ENCODE peak calls at places on chromosomes 7 and 10, in five cellular contexts. One of them, this sample, is unnamed.

GRCh38 chr7:29322023-29322712 is 127.6 kb downstream of the CHN2 start:
- DNase-seq in NCI-H2081: peak; percentile 89
- DNase-seq in AG04450: no peak
- DNase-seq in transverse colon: no peak
- DNase-seq in iPS DF 6.9: no peak
- DNase-seq in this sample: no peak

GRCh38 chr10:101649530-101650085 is 45.4 kb downstream of the FBXW4 start:
- DNase-seq in NCI-H2081: no peak
- DNase-seq in AG04450: no peak
- DNase-seq in transverse colon: no peak
- DNase-seq in iPS DF 6.9: no peak
- DNase-seq in this sample: no peak

GRCh38 chr7:156607332-156608175 is 33.0 kb upstream of the RNF32 start:
- DNase-seq in NCI-H2081: no peak
- DNase-seq in AG04450: no peak
- DNase-seq in transverse colon: no peak
- DNase-seq in iPS DF 6.9: no peak
- DNase-seq in this sample: no peak

GRCh38 chr10:24908793-24909423 is 43.5 kb downstream of the PRTFDC1 start:
- DNase-seq in NCI-H2081: no peak
- DNase-seq in AG04450: no peak
- DNase-seq in transverse colon: no peak
- DNase-seq in iPS DF 6.9: no peak
- DNase-seq in this sample: no peak

GRCh38 chr10:35606423-35606822 is 1.3 kb downstream of the GJD4 start:
- DNase-seq in NCI-H2081: no peak
- DNase-seq in AG04450: no peak
- DNase-seq in transverse colon: no peak
- DNase-seq in iPS DF 6.9: no peak
- DNase-seq in this sample: no peak

GRCh38 chr7:87475359-87476178 is at the start of gene ABCB4:
- DNase-seq in NCI-H2081: no peak
- DNase-seq in AG04450: no peak
- DNase-seq in transverse colon: peak; percentile 10
- DNase-seq in iPS DF 6.9: no peak
- DNase-seq in this sample: no peak

GRCh38 chr7:129529643-129530042 is 27.3 kb downstream of the SMKR1 start:
- DNase-seq in NCI-H2081: no peak
- DNase-seq in AG04450: no peak
- DNase-seq in transverse colon: no peak
- DNase-seq in iPS DF 6.9: no peak
- DNase-seq in this sample: no peak

GRCh38 chr7:142813262-142813661 is 41.6 kb upstream of the EPHB6 start:
- DNase-seq in NCI-H2081: no peak
- DNase-seq in AG04450: no peak
- DNase-seq in transverse colon: no peak
- DNase-seq in iPS DF 6.9: peak; percentile 48
- DNase-seq in this sample: peak; percentile 64

GRCh38 chr7:18125536-18125935 is 97.9 kb upstream of the PRPS1L1 start:
- DNase-seq in NCI-H2081: no peak
- DNase-seq in AG04450: no peak
- DNase-seq in transverse colon: no peak
- DNase-seq in iPS DF 6.9: no peak
- DNase-seq in this sample: no peak

GRCh38 chr7:154915600-154915999 is 87.3 kb downstream of the PAXIP1 start:
- DNase-seq in NCI-H2081: no peak
- DNase-seq in AG04450: no peak
- DNase-seq in transverse colon: no peak
- DNase-seq in iPS DF 6.9: no peak
- DNase-seq in this sample: no peak

GRCh38 chr7:139231513-139232376 is 708 bp downstream of the UBN2 start:
- DNase-seq in NCI-H2081: peak; percentile 32
- DNase-seq in AG04450: no peak
- DNase-seq in transverse colon: peak; percentile 24
- DNase-seq in iPS DF 6.9: peak; percentile 1
- DNase-seq in this sample: no peak

GRCh38 chr10:75084834-75085384 is 26.5 kb upstream of the SAMD8 start:
- DNase-seq in NCI-H2081: no peak
- DNase-seq in AG04450: no peak
- DNase-seq in transverse colon: no peak
- DNase-seq in iPS DF 6.9: no peak
- DNase-seq in this sample: no peak

GRCh38 chr10:66982792-66983481 is 57.1 kb downstream of the LRRTM3 start:
- DNase-seq in NCI-H2081: no peak
- DNase-seq in AG04450: no peak
- DNase-seq in transverse colon: no peak
- DNase-seq in iPS DF 6.9: no peak
- DNase-seq in this sample: no peak

GRCh38 chr7:47574473-47575328 is 7.2 kb downstream of the TNS3 start:
- DNase-seq in NCI-H2081: no peak
- DNase-seq in AG04450: no peak
- DNase-seq in transverse colon: peak; percentile 75
- DNase-seq in iPS DF 6.9: no peak
- DNase-seq in this sample: no peak

GRCh38 chr10:133027480-133027879 is 60.2 kb upstream of the ADGRA1 start:
- DNase-seq in NCI-H2081: no peak
- DNase-seq in AG04450: no peak
- DNase-seq in transverse colon: no peak
- DNase-seq in iPS DF 6.9: no peak
- DNase-seq in this sample: no peak

GRCh38 chr10:69797959-69798358 is 3.7 kb upstream of the COL13A1 start:
- DNase-seq in NCI-H2081: no peak
- DNase-seq in AG04450: no peak
- DNase-seq in transverse colon: no peak
- DNase-seq in iPS DF 6.9: no peak
- DNase-seq in this sample: no peak

GRCh38 chr10:62096534-62096933 is 172.1 kb downstream of the RTKN2 start:
- DNase-seq in NCI-H2081: no peak
- DNase-seq in AG04450: no peak
- DNase-seq in transverse colon: no peak
- DNase-seq in iPS DF 6.9: no peak
- DNase-seq in this sample: no peak

This sample was measured in T1000.